ENCODE peak calls at places on chromosomes 13 and 19, in nine cellular contexts. M, P, A, V, H, E, Q, D and S are unnamed samples.

GRCh38 chr13:43376596-43376995 is 353.2 kb downstream of the DNAJC15 start:
- DNase-seq in M (no peak), P (no peak), A (no peak), V (no peak), H (no peak), E (no peak), Q (no peak), D (no peak), S (no peak)

GRCh38 chr19:39419003-39419402 is 6.5 kb downstream of the PLEKHG2 start:
- DNase-seq in M (no peak), P (no peak), A (no peak), V (no peak), H (no peak), E (no peak), Q (no peak), D (no peak), S (no peak)

GRCh38 chr19:47991191-47991808 is 670 bp downstream of the BSPH1 start:
- DNase-seq in M (no peak), P (no peak), A (no peak), V (no peak), H (no peak), E (no peak), Q (no peak), D (no peak), S (no peak)

GRCh38 chr19:11373166-11373884 is 1.1 kb upstream of the SWSAP1 start:
- DNase-seq in M (no peak), P (no peak), A (no peak), V (no peak), H (peak; percentile 82), E (peak; percentile 44), Q (no peak), D (no peak), S (no peak)

GRCh38 chr19:10118960-10119359 is 739 bp downstream of the EIF3G start:
- DNase-seq in M (no peak), P (no peak), A (no peak), V (no peak), H (no peak), E (no peak), Q (no peak), D (no peak), S (no peak)

GRCh38 chr19:40774916-40775631 is at the start of gene MIA:
- DNase-seq in M (no peak), P (no peak), A (peak; percentile 44), V (no peak), H (no peak), E (no peak), Q (no peak), D (no peak), S (no peak)

GRCh38 chr13:44412341-44412935 is 38.8 kb downstream of the SERP2 start:
- DNase-seq in M (no peak), P (no peak), A (no peak), V (no peak), H (no peak), E (no peak), Q (no peak), D (no peak), S (peak; percentile 45)

GRCh38 chr19:56671613-56671994 is at the start of gene ZNF835:
- DNase-seq in M (peak; percentile 73), P (peak; percentile 99), A (peak; percentile 55), V (peak; percentile 81), H (no peak), E (peak; percentile 76), Q (no peak), D (peak; percentile 68), S (peak; percentile 97)

GRCh38 chr13:30038884-30039283 is 188.5 kb upstream of the UBL3 start:
- DNase-seq in M (no peak), P (no peak), A (peak; percentile 85), V (no peak), H (no peak), E (no peak), Q (no peak), D (no peak), S (no peak)

GRCh38 chr13:99733346-99733745 is 232.1 kb downstream of the TM9SF2 start:
- DNase-seq in M (no peak), P (no peak), A (no peak), V (no peak), H (no peak), E (no peak), Q (no peak), D (no peak), S (no peak)

GRCh38 chr13:31096624-31097302 is 64.9 kb downstream of the HSPH1 start:
- DNase-seq in M (no peak), P (no peak), A (no peak), V (no peak), H (no peak), E (peak; percentile 33), Q (no peak), D (no peak), S (no peak)

GRCh38 chr13:39515231-39515630 is 87.8 kb downstream of the LHFPL6 start:
- DNase-seq in M (no peak), P (no peak), A (no peak), V (no peak), H (no peak), E (no peak), Q (no peak), D (no peak), S (no peak)

GRCh38 chr19:48346161-48346560 is 17.6 kb downstream of the TMEM143 start:
- DNase-seq in M (no peak), P (no peak), A (no peak), V (no peak), H (no peak), E (no peak), Q (no peak), D (no peak), S (no peak)

GRCh38 chr19:10717356-10718204 is at the start of gene DNM2:
- DNase-seq in M (peak; percentile 97), P (peak; percentile 99), A (peak; percentile 100), V (peak; percentile 96), H (peak; percentile 100), E (peak; percentile 99), Q (peak; percentile 93), D (peak; percentile 97), S (peak; percentile 98)

GRCh38 chr19:54232552-54232934 is 9.7 kb upstream of the LILRB3 start:
- DNase-seq in M (no peak), P (no peak), A (no peak), V (no peak), H (no peak), E (no peak), Q (no peak), D (no peak), S (no peak)

GRCh38 chr13:110258876-110259631 is 47.9 kb downstream of the COL4A1 start:
- DNase-seq in M (no peak), P (no peak), A (no peak), V (no peak), H (no peak), E (no peak), Q (no peak), D (no peak), S (no peak)

GRCh38 chr19:35399231-35399630 is 28.4 kb downstream of the GPR42 start:
- DNase-seq in M (no peak), P (no peak), A (no peak), V (no peak), H (no peak), E (no peak), Q (no peak), D (no peak), S (no peak)

GRCh38 chr19:13865243-13865577 is 11.7 kb upstream of the NANOS3 start:
- DNase-seq in M (no peak), P (no peak), A (no peak), V (no peak), H (no peak), E (no peak), Q (no peak), D (no peak), S (no peak)

GRCh38 chr13:32010137-32010536 is 21.4 kb upstream of the FRY start:
- DNase-seq in M (no peak), P (no peak), A (no peak), V (no peak), H (no peak), E (no peak), Q (no peak), D (no peak), S (no peak)

GRCh38 chr13:98972627-98973026 is 5.2 kb downstream of the DOCK9 start:
- DNase-seq in M (no peak), P (no peak), A (no peak), V (no peak), H (no peak), E (no peak), Q (no peak), D (no peak), S (no peak)

GRCh38 chr19:33403221-33403972 is 29.9 kb downstream of the CEBPG start:
- DNase-seq in M (no peak), P (peak; percentile 29), A (peak; percentile 48), V (no peak), H (no peak), E (peak; percentile 59), Q (no peak), D (no peak), S (peak; percentile 51)

GRCh38 chr13:95745289-95745688 is 68.3 kb downstream of the DNAJC3 start:
- DNase-seq in M (no peak), P (no peak), A (no peak), V (no peak), H (peak; percentile 53), E (no peak), Q (no peak), D (no peak), S (no peak)

GRCh38 chr19:53927745-53928144 is 18.7 kb downstream of the CACNG7 start:
- DNase-seq in M (peak; percentile 9), P (no peak), A (peak; percentile 73), V (peak; percentile 17), H (no peak), E (no peak), Q (peak; percentile 58), D (no peak), S (no peak)

GRCh38 chr13:27137759-27138158 is 33.9 kb downstream of the USP12 start:
- DNase-seq in M (no peak), P (peak; percentile 44), A (peak; percentile 95), V (no peak), H (no peak), E (no peak), Q (no peak), D (no peak), S (no peak)

GRCh38 chr19:50567052-50567841 is 988 bp downstream of the LRRC4B start:
- DNase-seq in M (no peak), P (no peak), A (no peak), V (no peak), H (no peak), E (no peak), Q (no peak), D (no peak), S (no peak)

GRCh38 chr19:13100031-13100588 is 2.5 kb downstream of the LYL1 start:
- DNase-seq in M (peak; percentile 71), P (no peak), A (no peak), V (peak; percentile 35), H (no peak), E (no peak), Q (no peak), D (peak; percentile 51), S (peak; percentile 59)

GRCh38 chr13:111228262-111229144 is 91.9 kb upstream of the TEX29 start:
- DNase-seq in M (no peak), P (no peak), A (no peak), V (no peak), H (no peak), E (no peak), Q (no peak), D (no peak), S (no peak)

GRCh38 chr19:45809643-45810159 is 5.4 kb downstream of the RSPH6A start:
- DNase-seq in M (no peak), P (no peak), A (peak; percentile 89), V (no peak), H (peak; percentile 79), E (no peak), Q (no peak), D (no peak), S (no peak)

GRCh38 chr19:54325194-54325621 is 12.2 kb upstream of the LILRA5 start:
- DNase-seq in M (peak; percentile 52), P (no peak), A (peak; percentile 60), V (peak; percentile 19), H (peak; percentile 13), E (no peak), Q (no peak), D (peak; percentile 45), S (peak; percentile 46)

GRCh38 chr19:16514383-16515019 is 18.3 kb downstream of the C19orf44 start:
- DNase-seq in M (no peak), P (no peak), A (no peak), V (no peak), H (no peak), E (no peak), Q (no peak), D (no peak), S (no peak)

GRCh38 chr19:51807111-51807701 is 12.2 kb downstream of the FPR3 start:
- DNase-seq in M (no peak), P (no peak), A (no peak), V (no peak), H (no peak), E (no peak), Q (no peak), D (peak; percentile 2), S (no peak)